ENCODE peak calls at places on chromosomes 11 and 22, in eight cellular contexts. Y is psoas muscle, G is adrenal gland, T is stomach, L is heart right ventricle, O is adipocyte, S is ovary, F is neuronal stem cell. Z is an unnamed sample.

GRCh38 chr11:24134879-24135588 is 361.8 kb upstream of the LUZP2 start:
- DNase-seq in Y (no peak), G (no peak), T (no peak), L (no peak), O (peak; percentile 3), S (no peak), F (no peak), Z (no peak)

GRCh38 chr11:19344661-19345518 is 104.1 kb upstream of the E2F8 start:
- DNase-seq in Y (peak; percentile 70), G (no peak), T (peak; percentile 55), L (peak; percentile 34), O (no peak), S (no peak), F (peak; percentile 76), Z (no peak)

GRCh38 chr11:105975128-105975527 is 46.9 kb downstream of the MSANTD4 start:
- DNase-seq in Y (no peak), G (no peak), T (no peak), L (no peak), O (peak; percentile 11), S (no peak), F (no peak), Z (no peak)

GRCh38 chr11:117219995-117220394 is 11.9 kb downstream of the PCSK7 start:
- DNase-seq in Y (no peak), G (no peak), T (no peak), L (no peak), O (no peak), S (no peak), F (no peak), Z (no peak)

GRCh38 chr22:42696331-42696967 is 24.2 kb downstream of the A4GALT start:
- DNase-seq in Y (peak; percentile 53), G (no peak), T (no peak), L (no peak), O (no peak), S (no peak), F (no peak), Z (no peak)

GRCh38 chr11:12540075-12540685 is 134.0 kb upstream of the TEAD1 start:
- DNase-seq in Y (no peak), G (no peak), T (no peak), L (no peak), O (peak; percentile 42), S (no peak), F (no peak), Z (no peak)

GRCh38 chr11:86003654-86004053 is 65.2 kb downstream of the PICALM start:
- DNase-seq in Y (no peak), G (no peak), T (no peak), L (no peak), O (no peak), S (no peak), F (no peak), Z (no peak)

GRCh38 chr11:134497586-134497985 is 85.5 kb upstream of the B3GAT1 start:
- DNase-seq in Y (no peak), G (no peak), T (peak; percentile 74), L (no peak), O (no peak), S (no peak), F (no peak), Z (no peak)

GRCh38 chr11:67545280-67545679 is 22.0 kb upstream of the CABP2 start:
- DNase-seq in Y (no peak), G (peak; percentile 32), T (peak; percentile 32), L (peak; percentile 68), O (no peak), S (no peak), F (no peak), Z (no peak)

GRCh38 chr11:110527146-110527545 is 97.4 kb downstream of the FDX1 start:
- DNase-seq in Y (no peak), G (no peak), T (no peak), L (no peak), O (no peak), S (no peak), F (no peak), Z (no peak)

GRCh38 chr11:110526323-110526722 is 96.6 kb downstream of the FDX1 start:
- DNase-seq in Y (no peak), G (no peak), T (no peak), L (no peak), O (no peak), S (no peak), F (no peak), Z (no peak)

GRCh38 chr11:110531056-110531756 is 101.5 kb downstream of the FDX1 start:
- DNase-seq in Y (no peak), G (peak; percentile 60), T (no peak), L (no peak), O (no peak), S (peak; percentile 20), F (no peak), Z (no peak)

GRCh38 chr11:110525883-110526282 is 96.1 kb downstream of the FDX1 start:
- DNase-seq in Y (peak; percentile 70), G (peak; percentile 31), T (no peak), L (no peak), O (peak; percentile 57), S (no peak), F (no peak), Z (no peak)

DNA sequence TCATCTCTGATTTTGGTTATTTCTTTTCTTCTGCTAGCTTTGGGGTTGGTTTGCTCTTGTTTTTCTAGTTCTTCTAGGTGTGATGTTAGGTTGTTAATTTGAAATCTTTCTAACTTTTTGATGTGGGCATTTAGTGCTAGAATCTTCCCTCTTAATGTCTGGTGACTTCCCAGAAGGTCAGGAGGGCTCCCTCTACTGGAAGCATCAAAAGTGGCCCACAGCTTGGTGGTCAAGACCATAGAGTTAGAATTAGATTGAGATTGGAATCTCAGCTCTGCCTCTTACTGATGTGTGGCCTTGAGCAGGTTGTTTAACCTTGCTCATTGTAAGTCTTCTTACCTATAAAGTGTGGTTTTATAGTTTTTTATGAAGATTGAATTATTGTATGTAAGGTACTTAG is 99.3 kb downstream of the FDX1 start:
- DNase-seq in Y (no peak), G (no peak), T (no peak), L (no peak), O (no peak), S (no peak), F (no peak), Z (no peak)
- H3K9me3 ChIP-seq in Y (no peaks in the 10 kb centered on the region), G (no peaks in the 10 kb centered on the region), T (no peaks in the 10 kb centered on the region), L (no peaks in the 10 kb centered on the region), O (peaks cover 16% of the 10 kb centered on the region), S (no peaks in the 10 kb centered on the region), F (no peaks in the 10 kb centered on the region), Z (no peaks in the 10 kb centered on the region)

GRCh38 chr22:24435861-24436351 is 8.5 kb downstream of the ADORA2A start:
- DNase-seq in Y (peak; percentile 70), G (peak; percentile 53), T (no peak), L (no peak), O (no peak), S (no peak), F (no peak), Z (no peak)
- H3K9me3 ChIP-seq in Y (no peaks in the 10 kb centered on the region), G (no peaks in the 10 kb centered on the region), T (no peaks in the 10 kb centered on the region), L (no peaks in the 10 kb centered on the region), O (no peaks in the 10 kb centered on the region), S (no peaks in the 10 kb centered on the region), F (no peaks in the 10 kb centered on the region), Z (no peaks in the 10 kb centered on the region)

GRCh38 chr22:33894515-33894914 is 25.8 kb downstream of the LARGE1 start:
- DNase-seq in Y (no peak), G (peak; percentile 62), T (no peak), L (no peak), O (no peak), S (no peak), F (no peak), Z (no peak)
- H3K9me3 ChIP-seq in Y (no peaks in the 10 kb centered on the region), G (no peaks in the 10 kb centered on the region), T (no peaks in the 10 kb centered on the region), L (no peaks in the 10 kb centered on the region), O (no peaks in the 10 kb centered on the region), S (no peaks in the 10 kb centered on the region), F (no peaks in the 10 kb centered on the region), Z (peaks cover 5% of the 10 kb centered on the region)

DNA sequence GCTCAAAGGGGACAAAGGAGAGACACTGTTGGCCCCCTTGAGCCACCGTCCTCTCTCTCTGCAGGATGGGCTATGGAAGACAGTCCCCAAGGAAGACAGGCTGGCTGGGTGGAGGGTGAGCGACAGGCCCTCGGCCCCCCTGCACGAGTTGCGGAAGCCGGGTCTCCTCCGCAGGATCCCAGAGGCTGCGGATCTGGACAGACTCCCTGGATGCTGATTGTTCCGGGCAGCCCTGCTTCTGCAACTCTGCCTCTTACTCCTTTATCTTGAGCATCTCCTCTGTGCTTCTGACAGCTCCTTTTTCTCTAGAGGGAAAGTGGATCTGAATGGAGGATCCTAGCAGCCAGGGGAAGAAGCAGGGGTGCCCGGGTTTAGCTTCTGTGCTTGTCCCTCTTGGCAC is 565.0 kb downstream of the BUD13 start:
- DNase-seq in Y (no peak), G (no peak), T (no peak), L (no peak), O (no peak), S (no peak), F (no peak), Z (no peak)
- H3K9me3 ChIP-seq in Y (no peaks in the 10 kb centered on the region), G (no peaks in the 10 kb centered on the region), T (no peaks in the 10 kb centered on the region), L (no peaks in the 10 kb centered on the region), O (no peaks in the 10 kb centered on the region), S (no peaks in the 10 kb centered on the region), F (no peaks in the 10 kb centered on the region), Z (no peaks in the 10 kb centered on the region)

GRCh38 chr22:47456031-47456430 is 693.6 kb downstream of the TBC1D22A start:
- DNase-seq in Y (no peak), G (no peak), T (no peak), L (no peak), O (no peak), S (no peak), F (no peak), Z (no peak)
- H3K9me3 ChIP-seq in Y (peaks cover 7% of the 10 kb centered on the region), G (no peaks in the 10 kb centered on the region), T (peaks cover 4% of the 10 kb centered on the region), L (peaks cover 17% of the 10 kb centered on the region), O (peaks cover 32% of the 10 kb centered on the region), S (no peaks in the 10 kb centered on the region), F (peaks cover 51% of the 10 kb centered on the region), Z (no peaks in the 10 kb centered on the region)

GRCh38 chr22:47225080-47225930 is 462.9 kb downstream of the TBC1D22A start:
- DNase-seq in Y (peak; percentile 30), G (no peak), T (no peak), L (no peak), O (no peak), S (no peak), F (no peak), Z (no peak)
- H3K9me3 ChIP-seq in Y (peaks cover 5% of the 10 kb centered on the region), G (no peaks in the 10 kb centered on the region), T (no peaks in the 10 kb centered on the region), L (peaks cover 7% of the 10 kb centered on the region), O (peaks cover 12% of the 10 kb centered on the region), S (no peaks in the 10 kb centered on the region), F (peaks cover 35% of the 10 kb centered on the region), Z (peaks cover 4% of the 10 kb centered on the region)

DNA sequence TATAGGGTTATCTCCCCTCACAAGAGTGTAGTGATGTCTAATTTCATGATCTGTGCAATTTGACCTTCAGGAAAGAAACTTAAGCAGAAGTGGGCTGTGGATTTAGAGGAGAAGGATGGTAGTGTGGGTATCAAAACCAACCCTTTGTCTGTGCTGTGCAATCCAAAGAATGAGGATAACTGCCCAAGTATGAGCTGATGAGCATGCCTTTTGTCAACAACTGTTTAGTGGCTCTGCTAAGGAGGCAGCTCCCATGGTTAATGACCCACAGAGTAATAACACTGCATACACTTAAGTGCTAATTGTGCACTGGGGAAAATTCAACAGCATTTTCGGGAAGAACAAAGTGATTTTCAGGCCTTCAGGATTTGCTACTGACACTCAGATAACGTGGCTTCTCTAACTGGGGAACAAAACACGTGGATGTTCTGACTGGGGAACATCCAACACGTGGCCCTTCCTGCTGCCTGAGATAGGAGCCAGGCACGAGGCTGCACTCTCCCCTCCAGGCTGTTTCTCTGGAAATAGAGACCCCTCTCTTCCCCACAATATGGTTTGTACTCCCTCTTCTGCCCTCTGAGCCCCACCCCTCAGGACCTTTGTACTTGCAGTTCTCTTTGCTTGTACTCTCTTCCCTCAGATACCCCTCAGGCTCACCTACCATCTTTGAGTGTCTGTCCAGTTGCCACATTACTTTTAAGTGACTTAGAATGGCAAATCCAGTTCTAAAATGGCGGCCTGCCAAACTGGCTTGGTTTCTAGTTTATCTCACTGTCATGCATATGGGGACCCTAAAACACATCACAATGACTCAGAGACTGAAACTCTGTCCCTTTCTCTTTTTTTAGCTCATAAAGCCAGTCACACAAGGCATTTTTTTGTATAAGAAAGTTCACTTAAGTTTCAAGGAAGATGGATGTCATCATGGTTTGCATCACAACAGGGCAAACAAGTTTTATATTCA is 234.9 kb upstream of the POU2AF2 start:
- DNase-seq in Y (no peak), G (no peak), T (no peak), L (no peak), O (no peak), S (no peak), F (no peak), Z (no peak)
- H3K9me3 ChIP-seq in Y (no peaks in the 10 kb centered on the region), G (no peaks in the 10 kb centered on the region), T (no peaks in the 10 kb centered on the region), L (no peaks in the 10 kb centered on the region), O (no peaks in the 10 kb centered on the region), S (no peaks in the 10 kb centered on the region), F (no peaks in the 10 kb centered on the region), Z (no peaks in the 10 kb centered on the region)